ENCODE peak calls at places on chromosomes 5 and 9, in eight cellular contexts. K, V, B, J, U, X, I and F are unnamed samples.

GRCh38 chr9:133992780-133993634 is 883 bp upstream of the VAV2 start:
- DNase-seq in K (peak; percentile 89), V (peak; percentile 93), B (peak; percentile 61), J (peak; percentile 97), U (peak; percentile 84), X (peak; percentile 71), I (peak; percentile 90), F (peak; percentile 68)

GRCh38 chr9:133842174-133842573 is 104.0 kb upstream of the SARDH start:
- DNase-seq in K (no peak), V (no peak), B (no peak), J (no peak), U (no peak), X (no peak), I (peak; percentile 74), F (no peak)

GRCh38 chr9:87883990-87884389 is 1.3 kb downstream of the SPATA31E1 start:
- DNase-seq in K (no peak), V (no peak), B (no peak), J (peak; percentile 88), U (no peak), X (no peak), I (no peak), F (no peak)

GRCh38 chr5:134813407-134813806 is 32.4 kb upstream of the C5orf24 start:
- DNase-seq in K (no peak), V (no peak), B (no peak), J (no peak), U (no peak), X (no peak), I (no peak), F (no peak)

GRCh38 chr9:94788706-94789105 is 62.2 kb downstream of the AOPEP start:
- DNase-seq in K (no peak), V (no peak), B (no peak), J (no peak), U (no peak), X (no peak), I (no peak), F (no peak)

GRCh38 chr9:8732367-8733075 is 932.9 kb upstream of the DMAC1 start:
- DNase-seq in K (no peak), V (no peak), B (no peak), J (no peak), U (no peak), X (no peak), I (no peak), F (no peak)

GRCh38 chr5:14852779-14853178 is 18.8 kb downstream of the ANKH start:
- DNase-seq in K (no peak), V (no peak), B (no peak), J (no peak), U (no peak), X (no peak), I (no peak), F (no peak)

GRCh38 chr5:168433982-168434381 is 52.3 kb upstream of the RARS1 start:
- DNase-seq in K (no peak), V (no peak), B (no peak), J (no peak), U (no peak), X (no peak), I (no peak), F (no peak)

GRCh38 chr5:14739538-14739937 is 75.0 kb downstream of the OTULIN start:
- DNase-seq in K (peak; percentile 16), V (no peak), B (no peak), J (no peak), U (no peak), X (no peak), I (no peak), F (no peak)

GRCh38 chr9:29796291-29796952 is 2223.1 kb upstream of the C9orf72 start:
- DNase-seq in K (no peak), V (no peak), B (no peak), J (no peak), U (no peak), X (no peak), I (no peak), F (no peak)
- H3K27ac ChIP-seq in K (no peak overlapping the region), V (no peak overlapping the region), B (no peak overlapping the region), J (no peak overlapping the region), U (no peak overlapping the region), X (no peak overlapping the region), I (no peak overlapping the region), F (no peak overlapping the region)

GRCh38 chr9:99383536-99383935 is 161.5 kb downstream of the SEC61B start:
- DNase-seq in K (no peak), V (no peak), B (no peak), J (no peak), U (no peak), X (no peak), I (no peak), F (no peak)

GRCh38 chr9:99385814-99386279 is 163.8 kb downstream of the SEC61B start:
- DNase-seq in K (peak; percentile 57), V (peak; percentile 19), B (no peak), J (no peak), U (peak; percentile 37), X (no peak), I (no peak), F (no peak)

GRCh38 chr9:99389087-99390033 is 167.3 kb downstream of the SEC61B start:
- DNase-seq in K (no peak), V (no peak), B (no peak), J (no peak), U (no peak), X (no peak), I (no peak), F (no peak)

GRCh38 chr9:99387416-99387815 is 165.3 kb downstream of the SEC61B start:
- DNase-seq in K (no peak), V (no peak), B (no peak), J (no peak), U (no peak), X (no peak), I (no peak), F (no peak)

GRCh38 chr9:99385215-99385614 is 163.1 kb downstream of the SEC61B start:
- DNase-seq in K (no peak), V (no peak), B (no peak), J (no peak), U (no peak), X (no peak), I (no peak), F (no peak)
- H3K27me3 ChIP-seq in K (no peaks in the 10 kb centered on the region), V (no peaks in the 10 kb centered on the region), B (no peaks in the 10 kb centered on the region), J (no peaks in the 10 kb centered on the region), U (no peaks in the 10 kb centered on the region), X (no peaks in the 10 kb centered on the region), I (no peaks in the 10 kb centered on the region), F (no peaks in the 10 kb centered on the region)

GRCh38 chr5:31942546-31942945 is 231.6 kb downstream of the GOLPH3 start:
- DNase-seq in K (peak; percentile 81), V (no peak), B (no peak), J (no peak), U (no peak), X (no peak), I (no peak), F (no peak)
- H3K4me1 ChIP-seq in K (peaks cover 3% of the 10 kb centered on the region), V (no peaks in the 10 kb centered on the region), B (no peaks in the 10 kb centered on the region), J (no peaks in the 10 kb centered on the region), U (no peaks in the 10 kb centered on the region), X (no peaks in the 10 kb centered on the region), I (no peaks in the 10 kb centered on the region), F (no peaks in the 10 kb centered on the region)

DNA sequence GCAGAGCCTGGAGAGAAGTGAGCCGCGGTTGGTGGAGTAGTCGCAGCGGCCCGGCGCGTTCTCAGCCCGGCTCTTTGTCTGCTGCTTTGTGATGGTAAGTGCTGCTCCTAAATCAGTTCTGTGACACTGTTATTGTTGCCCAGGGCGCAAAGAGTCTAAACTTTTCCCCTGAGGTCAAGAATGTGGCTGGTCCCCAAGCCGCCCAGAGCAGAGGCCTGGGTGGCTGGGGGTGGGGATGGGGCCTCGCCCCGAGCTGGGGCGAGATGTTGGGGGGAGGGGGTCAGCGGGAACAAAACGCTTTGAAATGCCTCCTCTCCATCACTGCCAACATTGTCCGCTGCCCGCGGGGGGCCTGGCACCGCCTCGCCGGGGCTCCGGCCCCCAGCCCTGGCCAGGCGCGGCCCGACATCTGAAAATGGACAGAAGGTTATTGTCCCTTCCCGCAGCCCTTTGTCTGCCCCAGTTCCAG is 11.7 kb upstream of the CERCAM start:
- DNase-seq in K (no peak), V (no peak), B (no peak), J (no peak), U (no peak), X (no peak), I (no peak), F (no peak)
- H3K27ac ChIP-seq in K (no peak overlapping the region), V (no peak overlapping the region), B (no peak overlapping the region), J (no peak overlapping the region), U (no peak overlapping the region), X (no peak overlapping the region), I (no peak overlapping the region), F (no peak overlapping the region)